ENCODE peak calls at places on chromosome 7, in eight cellular contexts. O is stimulated activated CD8-positive, alpha-beta memory T cell treated with anti-CD3 and anti-CD28 coated beads, Interleukin-2, amount 100 ng/mL, for 48 hours; C is GM13976; L is activated T-helper 1 cell treated with Interleukin-2 at 50 U/mL for 16 hours; U is head of caudate nucleus; H is ACHN; B is SK-N-SH; Y is NCI-H1092 treated with DMSO at 0.1 percent for 48 hours. Z is an unnamed sample.

GRCh38 chr7:75631711-75632110 is 107.0 kb downstream of the HIP1 start:
- DNase-seq in O (no peak), C (no peak), B (no peak), H (no peak), U (no peak), Y (no peak), L (no peak), Z (no peak)

GRCh38 chr7:144032483-144032882 is 16.3 kb upstream of the OR2A5 start:
- DNase-seq in U (no peak), Y (no peak), B (no peak), O (no peak), H (no peak), C (no peak), L (no peak), Z (no peak)

GRCh38 chr7:88480901-88481300 is 174.2 kb upstream of the STEAP4 start:
- DNase-seq in B (no peak), C (no peak), U (no peak), H (no peak), O (no peak), Y (no peak), L (no peak), Z (peak; percentile 64)

GRCh38 chr7:64887756-64888508 is 15.1 kb upstream of the ZNF273 start:
- DNase-seq in Y (no peak), O (peak; percentile 36), H (no peak), B (peak; percentile 58), C (peak; percentile 59), L (no peak), U (no peak), Z (no peak)

GRCh38 chr7:122423591-122423990 is 119.0 kb upstream of the FEZF1 start:
- DNase-seq in L (no peak), C (no peak), H (no peak), Y (no peak), O (no peak), U (no peak), B (no peak), Z (no peak)

GRCh38 chr7:142739927-142740492 is 9.3 kb upstream of the PRSS1 start:
- DNase-seq in Y (no peak), H (no peak), B (no peak), L (no peak), U (no peak), O (no peak), C (no peak), Z (no peak)

GRCh38 chr7:83643754-83644153 is 5.2 kb downstream of the SEMA3E start:
- DNase-seq in U (no peak), O (no peak), H (peak; percentile 39), B (no peak), C (no peak), Y (no peak), L (no peak), Z (no peak)

GRCh38 chr7:122183106-122183505 is 39.1 kb upstream of the AASS start:
- DNase-seq in Y (no peak), U (no peak), O (no peak), B (no peak), H (no peak), L (no peak), C (no peak), Z (no peak)

GRCh38 chr7:70700055-70700934 is 431.6 kb upstream of the GALNT17 start:
- DNase-seq in U (no peak), B (no peak), Y (no peak), L (no peak), C (no peak), H (no peak), O (no peak), Z (no peak)

GRCh38 chr7:16846611-16847165 is 35.1 kb downstream of the AGR3 start:
- DNase-seq in Y (no peak), C (no peak), H (no peak), B (no peak), L (no peak), U (no peak), O (no peak), Z (no peak)

GRCh38 chr7:146875222-146875785 is 758.7 kb downstream of the CNTNAP2 start:
- DNase-seq in U (no peak), O (no peak), L (no peak), B (no peak), H (no peak), Y (no peak), C (no peak), Z (no peak)

GRCh38 chr7:115973381-115973780 is 57.2 kb downstream of the TFEC start:
- DNase-seq in Y (no peak), O (no peak), L (no peak), H (no peak), C (no peak), U (no peak), B (no peak), Z (no peak)

GRCh38 chr7:41755100-41755499 is 52.2 kb upstream of the INHBA start:
- DNase-seq in U (no peak), C (no peak), Y (no peak), L (no peak), H (peak; percentile 24), B (no peak), O (no peak), Z (no peak)

GRCh38 chr7:149716007-149716931 is 57.1 kb downstream of the ZNF467 start:
- DNase-seq in U (no peak), B (peak; percentile 51), Y (no peak), O (no peak), C (peak; percentile 10), H (peak; percentile 36), L (no peak), Z (no peak)

GRCh38 chr7:21448974-21449373 is 21.1 kb downstream of the SP4 start:
- DNase-seq in U (no peak), H (no peak), Y (no peak), B (no peak), O (no peak), L (no peak), C (no peak), Z (no peak)

GRCh38 chr7:20470082-20470481 is 139.4 kb downstream of the ITGB8 start:
- DNase-seq in O (no peak), C (no peak), B (no peak), U (no peak), L (no peak), Y (no peak), H (no peak), Z (no peak)

GRCh38 chr7:76009672-76010600 is 15.5 kb upstream of the TMEM120A start:
- DNase-seq in L (no peak), B (no peak), H (no peak), U (no peak), C (no peak), O (no peak), Y (no peak), Z (no peak)

GRCh38 chr7:104791065-104791464 is 222.9 kb upstream of the KMT2E start:
- DNase-seq in Y (no peak), O (no peak), U (no peak), B (no peak), L (no peak), H (no peak), C (no peak), Z (no peak)

GRCh38 chr7:94087664-94088352 is 83.7 kb upstream of the BET1 start:
- DNase-seq in Y (peak; percentile 67), C (peak; percentile 71), H (peak; percentile 91), L (peak; percentile 1), B (peak; percentile 66), O (peak; percentile 18), U (peak; percentile 20), Z (no peak)

GRCh38 chr7:93690021-93690420 is 115.5 kb upstream of the CALCR start:
- DNase-seq in L (no peak), B (no peak), Y (no peak), O (no peak), C (no peak), U (no peak), H (no peak), Z (no peak)

GRCh38 chr7:84372155-84372621 is 177.6 kb upstream of the SEMA3A start:
- DNase-seq in O (no peak), C (no peak), B (no peak), U (no peak), Y (no peak), L (no peak), H (peak; percentile 47), Z (no peak)

GRCh38 chr7:100835903-100836811 is 8.8 kb upstream of the EPHB4 start:
- DNase-seq in C (no peak), Y (no peak), L (no peak), O (no peak), B (peak; percentile 36), U (no peak), H (no peak), Z (no peak)

GRCh38 chr7:51005074-51005473 is 222.4 kb upstream of the GRB10 start:
- DNase-seq in O (no peak), C (no peak), Y (no peak), B (no peak), L (no peak), U (no peak), H (no peak), Z (no peak)

GRCh38 chr7:70890147-70890969 is 241.6 kb upstream of the GALNT17 start:
- DNase-seq in L (no peak), H (no peak), B (no peak), O (no peak), C (no peak), U (no peak), Y (no peak), Z (no peak)

GRCh38 chr7:158450476-158451124 is 137.0 kb downstream of the PTPRN2 start:
- DNase-seq in U (no peak), B (no peak), C (no peak), Y (no peak), H (no peak), O (no peak), L (no peak), Z (no peak)

GRCh38 chr7:36236073-36236472 is 83.0 kb downstream of the EEPD1 start:
- DNase-seq in O (no peak), H (no peak), L (no peak), U (no peak), Y (no peak), C (no peak), B (no peak), Z (no peak)

GRCh38 chr7:134452991-134453473 is 5.9 kb downstream of the AKR1B1 start:
- DNase-seq in C (no peak), O (no peak), U (no peak), H (no peak), B (no peak), L (no peak), Y (no peak), Z (no peak)

GRCh38 chr7:45574521-45575500 is 643 bp downstream of the ADCY1 start:
- DNase-seq in L (no peak), Y (peak; percentile 60), B (peak; percentile 92), U (no peak), H (peak; percentile 53), C (peak; percentile 78), O (no peak), Z (no peak)

GRCh38 chr7:15832996-15833395 is 146.5 kb upstream of the MEOX2 start:
- DNase-seq in C (no peak), B (no peak), Y (peak; percentile 55), H (no peak), O (no peak), L (no peak), U (no peak), Z (no peak)

GRCh38 chr7:1944619-1945210 is 274.6 kb downstream of the ELFN1 start:
- DNase-seq in H (no peak), O (no peak), B (no peak), Y (no peak), L (no peak), U (no peak), C (no peak), Z (no peak)

Z was measured in occipital lobe.